ENCODE peak calls at places on chromosomes 1 and 21, in seven cellular contexts. T is CD4-positive, alpha-beta T cell; X is tibial nerve; N is transverse colon; J is K562; U is IMR-90; I is substantia nigra. K is an unnamed sample.

GRCh38 chr1:209190591-209191241 is 392.8 kb upstream of the CAMK1G start:
- DNase-seq in T (no peak), X (no peak), N (peak), J (peak), U (no peak), I (no peak), K (no peak)

GRCh38 chr21:36980280-36981048 is 14.0 kb upstream of the HLCS start:
- DNase-seq in T (no peak), X (no peak), N (peak), J (no peak), U (no peak), I (no peak), K (no peak)

GRCh38 chr21:26844258-26845065 is 747 bp downstream of the ADAMTS1 start:
- DNase-seq in T (no peak), X (peak), N (no peak), J (no peak), U (peak), I (peak), K (no peak)

GRCh38 chr1:119139393-119139792 is 1.1 kb downstream of the WARS2 start:
- DNase-seq in T (peak), X (no peak), N (no peak), J (peak), U (no peak), I (no peak), K (no peak)

GRCh38 chr1:18481190-18481920 is 625 bp downstream of the KLHDC7A start:
- DNase-seq in T (no peak), X (no peak), N (no peak), J (no peak), U (no peak), I (no peak), K (no peak)

GRCh38 chr1:78274814-78275213 is 216.0 kb upstream of the PTGFR start:
- DNase-seq in T (no peak), X (no peak), N (no peak), J (no peak), U (peak), I (no peak), K (no peak)

GRCh38 chr1:113416515-113416914 is 26.2 kb downstream of the MAGI3 start:
- DNase-seq in T (no peak), X (no peak), N (no peak), J (no peak), U (no peak), I (no peak), K (no peak)

GRCh38 chr1:17680335-17680734 is 74.8 kb upstream of the ACTL8 start:
- DNase-seq in T (no peak), X (no peak), N (no peak), J (no peak), U (no peak), I (no peak), K (no peak)

GRCh38 chr1:16677552-16678423 is 11.0 kb upstream of the RNU1-3 start:
- DNase-seq in T (peak), X (no peak), N (peak), J (peak), U (peak), I (no peak), K (peak)

GRCh38 chr1:94416901-94417701 is 1.1 kb upstream of the ABCD3 start:
- DNase-seq in T (no peak), X (no peak), N (peak), J (peak), U (peak), I (peak), K (no peak)

GRCh38 chr1:33183306-33183705 is 1.5 kb upstream of the TRIM62 start:
- DNase-seq in T (no peak), X (no peak), N (no peak), J (no peak), U (no peak), I (no peak), K (no peak)

GRCh38 chr1:13661539-13661938 is 38.4 kb upstream of the PRDM2 start:
- DNase-seq in T (no peak), X (no peak), N (no peak), J (no peak), U (no peak), I (no peak), K (no peak)

GRCh38 chr1:13737388-13737787 is 37.4 kb downstream of the PRDM2 start:
- DNase-seq in T (no peak), X (no peak), N (no peak), J (no peak), U (no peak), I (no peak), K (no peak)

GRCh38 chr1:68723791-68724190 is 226.9 kb upstream of the DEPDC1 start:
- DNase-seq in T (no peak), X (no peak), N (no peak), J (no peak), U (no peak), I (no peak), K (peak)

GRCh38 chr1:236398538-236398937 is 4.5 kb downstream of the EDARADD start:
- DNase-seq in T (no peak), X (no peak), N (no peak), J (no peak), U (no peak), I (no peak), K (no peak)

GRCh38 chr1:178465011-178465410 is 31.8 kb downstream of the CLEC20A start:
- DNase-seq in T (no peak), X (no peak), N (no peak), J (no peak), U (peak), I (no peak), K (peak)

GRCh38 chr21:25343774-25344545 is 263.3 kb downstream of the MRPL39 start:
- DNase-seq in T (no peak), X (no peak), N (no peak), J (no peak), U (no peak), I (no peak), K (no peak)

GRCh38 chr1:22915816-22916468 is 56.7 kb downstream of the LACTBL1 start:
- DNase-seq in T (no peak), X (no peak), N (no peak), J (no peak), U (no peak), I (no peak), K (no peak)

GRCh38 chr1:27436204-27437159 is 44.1 kb downstream of the GPR3 start:
- DNase-seq in T (no peak), X (no peak), N (peak), J (peak), U (peak), I (no peak), K (peak)

GRCh38 chr1:28395181-28395580 is 25.6 kb downstream of the PHACTR4 start:
- DNase-seq in T (no peak), X (no peak), N (no peak), J (peak), U (peak), I (no peak), K (no peak)

GRCh38 chr1:209741198-209741597 is 14.7 kb upstream of the TRAF3IP3 start:
- DNase-seq in T (no peak), X (no peak), N (no peak), J (no peak), U (no peak), I (no peak), K (no peak)

GRCh38 chr1:66335859-66336640 is 197.9 kb upstream of the SGIP1 start:
- DNase-seq in T (peak), X (peak), N (peak), J (no peak), U (peak), I (no peak), K (no peak)

GRCh38 chr1:5720045-5720444 is 272.2 kb downstream of the NPHP4 start:
- DNase-seq in T (no peak), X (no peak), N (no peak), J (no peak), U (no peak), I (no peak), K (no peak)

GRCh38 chr1:227891223-227891954 is 56.3 kb downstream of the WNT9A start:
- DNase-seq in T (peak), X (peak), N (peak), J (no peak), U (no peak), I (no peak), K (no peak)

GRCh38 chr1:204530932-204531331 is 14.7 kb downstream of the MDM4 start:
- DNase-seq in T (no peak), X (no peak), N (no peak), J (no peak), U (peak), I (no peak), K (no peak)
- H3K27ac ChIP-seq in T (no peak), X (no peak), N (no peak), J (no peak), U (no peak), I (no peak), K (no peak)

GRCh38 chr21:35404247-35404646 is 355.1 kb upstream of the RUNX1 start:
- DNase-seq in T (no peak), X (no peak), N (no peak), J (no peak), U (no peak), I (no peak), K (no peak)
- H3K27ac ChIP-seq in T (no peak), X (no peak), N (no peak), J (no peak), U (no peak), I (no peak), K (no peak)

GRCh38 chr1:32105338-32105737 is 2.5 kb upstream of the KPNA6 start:
- DNase-seq in T (no peak), X (no peak), N (no peak), J (no peak), U (no peak), I (no peak), K (no peak)
- H3K27ac ChIP-seq in T (no peak), X (no peak), N (no peak), J (no peak), U (no peak), I (no peak), K (no peak)

GRCh38 chr1:45644661-45645060 is 20.8 kb upstream of the CCDC17 start:
- DNase-seq in T (no peak), X (no peak), N (no peak), J (no peak), U (no peak), I (no peak), K (no peak)
- H3K27ac ChIP-seq in T (no peak), X (no peak), N (peak), J (no peak), U (no peak), I (peak), K (peak)

GRCh38 chr1:157995575-157996169 is 2.2 kb downstream of the KIRREL1 start:
- DNase-seq in T (no peak), X (no peak), N (no peak), J (no peak), U (no peak), I (no peak), K (no peak)
- H3K27ac ChIP-seq in T (no peak), X (peak), N (peak), J (no peak), U (peak), I (no peak), K (peak)

GRCh38 chr1:44327679-44328491 is 27.2 kb downstream of the ERI3 start:
- DNase-seq in T (no peak), X (peak), N (peak), J (peak), U (peak), I (no peak), K (peak)
- H3K27ac ChIP-seq in T (no peak), X (no peak), N (no peak), J (no peak), U (peak), I (no peak), K (peak)

GRCh38 chr1:11058595-11059165 is 1.1 kb downstream of the SRM start:
- DNase-seq in T (no peak), X (no peak), N (peak), J (no peak), U (no peak), I (no peak), K (no peak)
- H3K27ac ChIP-seq in T (no peak), X (peak), N (peak), J (peak), U (peak), I (peak), K (no peak)

GRCh38 chr1:156489166-156489934 is 11.2 kb downstream of the MEF2D start:
- DNase-seq in T (peak), X (no peak), N (no peak), J (peak), U (peak), I (no peak), K (no peak)
- H3K27ac ChIP-seq in T (peak), X (peak), N (peak), J (peak), U (no peak), I (peak), K (no peak)

GRCh38 chr1:225818229-225818628 is 8.3 kb downstream of the EPHX1 start:
- DNase-seq in T (no peak), X (no peak), N (no peak), J (no peak), U (no peak), I (no peak), K (no peak)

GRCh38 chr1:225816643-225817538 is 7.0 kb downstream of the EPHX1 start:
- DNase-seq in T (no peak), X (peak), N (peak), J (no peak), U (peak), I (no peak), K (no peak)

GRCh38 chr1:225815526-225816178 is 5.7 kb downstream of the EPHX1 start:
- DNase-seq in T (no peak), X (no peak), N (no peak), J (no peak), U (no peak), I (no peak), K (no peak)

GRCh38 chr1:225819346-225820192 is 9.6 kb downstream of the EPHX1 start:
- DNase-seq in T (no peak), X (no peak), N (no peak), J (no peak), U (no peak), I (no peak), K (no peak)

GRCh38 chr1:225817611-225818061 is 7.7 kb downstream of the EPHX1 start:
- DNase-seq in T (no peak), X (peak), N (peak), J (peak), U (peak), I (peak), K (peak)
- H3K27ac ChIP-seq in T (no peak), X (peak), N (peak), J (peak), U (peak), I (peak), K (peak)